ENCODE peak calls at places on chromosomes 12 and 14, in seven cellular contexts. One of them, this sample, is unnamed.

GRCh38 chr14:82385043-82385442 is 851.4 kb upstream of the SEL1L start:
- DNase-seq in PC-3: peak; percentile 28
- DNase-seq in WERI-Rb-1: no peak
- DNase-seq in ovary: no peak
- DNase-seq in fibroblast of mammary gland: peak; percentile 3
- DNase-seq in uterus: no peak
- DNase-seq in neural crest cell: no peak
- DNase-seq in this sample: no peak

GRCh38 chr12:72323881-72324280 is 51.7 kb downstream of the TRHDE start:
- DNase-seq in PC-3: no peak
- DNase-seq in WERI-Rb-1: no peak
- DNase-seq in ovary: no peak
- DNase-seq in fibroblast of mammary gland: peak; percentile 8
- DNase-seq in uterus: no peak
- DNase-seq in neural crest cell: no peak
- DNase-seq in this sample: no peak

GRCh38 chr12:11765817-11766794 is 116.6 kb downstream of the ETV6 start:
- DNase-seq in PC-3: no peak
- DNase-seq in WERI-Rb-1: no peak
- DNase-seq in ovary: no peak
- DNase-seq in fibroblast of mammary gland: peak; percentile 68
- DNase-seq in uterus: peak; percentile 47
- DNase-seq in neural crest cell: no peak
- DNase-seq in this sample: no peak

GRCh38 chr12:750356-751191 is 1.8 kb upstream of the WNK1 start:
- DNase-seq in PC-3: no peak
- DNase-seq in WERI-Rb-1: no peak
- DNase-seq in ovary: no peak
- DNase-seq in fibroblast of mammary gland: no peak
- DNase-seq in uterus: no peak
- DNase-seq in neural crest cell: no peak
- DNase-seq in this sample: no peak

GRCh38 chr14:76773188-76773885 is 12.1 kb downstream of the VASH1 start:
- DNase-seq in PC-3: peak; percentile 80
- DNase-seq in WERI-Rb-1: no peak
- DNase-seq in ovary: peak; percentile 72
- DNase-seq in fibroblast of mammary gland: peak; percentile 89
- DNase-seq in uterus: peak; percentile 89
- DNase-seq in neural crest cell: no peak
- DNase-seq in this sample: no peak

GRCh38 chr12:46110928-46111699 is 120.7 kb upstream of the SCAF11 start:
- DNase-seq in PC-3: no peak
- DNase-seq in WERI-Rb-1: no peak
- DNase-seq in ovary: no peak
- DNase-seq in fibroblast of mammary gland: no peak
- DNase-seq in uterus: no peak
- DNase-seq in neural crest cell: no peak
- DNase-seq in this sample: no peak

GRCh38 chr12:121274036-121274763 is 22.3 kb downstream of the CAMKK2 start:
- DNase-seq in PC-3: no peak
- DNase-seq in WERI-Rb-1: no peak
- DNase-seq in ovary: no peak
- DNase-seq in fibroblast of mammary gland: no peak
- DNase-seq in uterus: no peak
- DNase-seq in neural crest cell: no peak
- DNase-seq in this sample: no peak

GRCh38 chr12:52300796-52301691 is 9.7 kb upstream of the KRT81 start:
- DNase-seq in PC-3: no peak
- DNase-seq in WERI-Rb-1: no peak
- DNase-seq in ovary: no peak
- DNase-seq in fibroblast of mammary gland: peak; percentile 18
- DNase-seq in uterus: no peak
- DNase-seq in neural crest cell: no peak
- DNase-seq in this sample: no peak

GRCh38 chr12:52992699-52993557 is 13.3 kb upstream of the EIF4B start:
- DNase-seq in PC-3: peak; percentile 83
- DNase-seq in WERI-Rb-1: no peak
- DNase-seq in ovary: no peak
- DNase-seq in fibroblast of mammary gland: peak; percentile 73
- DNase-seq in uterus: no peak
- DNase-seq in neural crest cell: no peak
- DNase-seq in this sample: no peak

GRCh38 chr14:102913341-102914211 is 8.9 kb upstream of the AMN start:
- DNase-seq in PC-3: no peak
- DNase-seq in WERI-Rb-1: no peak
- DNase-seq in ovary: no peak
- DNase-seq in fibroblast of mammary gland: no peak
- DNase-seq in uterus: no peak
- DNase-seq in neural crest cell: no peak
- DNase-seq in this sample: no peak

GRCh38 chr14:89428163-89428523 is 11.1 kb upstream of the FOXN3 start:
- DNase-seq in PC-3: no peak
- DNase-seq in WERI-Rb-1: no peak
- DNase-seq in ovary: no peak
- DNase-seq in fibroblast of mammary gland: no peak
- DNase-seq in uterus: no peak
- DNase-seq in neural crest cell: no peak
- DNase-seq in this sample: no peak

GRCh38 chr14:101628471-101628966 is 67.2 kb downstream of the DIO3 start:
- DNase-seq in PC-3: peak; percentile 82
- DNase-seq in WERI-Rb-1: peak; percentile 70
- DNase-seq in ovary: peak; percentile 81
- DNase-seq in fibroblast of mammary gland: peak; percentile 55
- DNase-seq in uterus: peak; percentile 66
- DNase-seq in neural crest cell: peak; percentile 79
- DNase-seq in this sample: peak; percentile 85

GRCh38 chr12:127430401-127430800 is 836.6 kb upstream of the TMEM132C start:
- DNase-seq in PC-3: no peak
- DNase-seq in WERI-Rb-1: no peak
- DNase-seq in ovary: no peak
- DNase-seq in fibroblast of mammary gland: no peak
- DNase-seq in uterus: no peak
- DNase-seq in neural crest cell: no peak
- DNase-seq in this sample: no peak

GRCh38 chr12:46389130-46389616 is 16.6 kb upstream of the SLC38A2 start:
- DNase-seq in PC-3: no peak
- DNase-seq in WERI-Rb-1: no peak
- DNase-seq in ovary: no peak
- DNase-seq in fibroblast of mammary gland: peak; percentile 100
- DNase-seq in uterus: no peak
- DNase-seq in neural crest cell: no peak
- DNase-seq in this sample: no peak

GRCh38 chr12:17992002-17992656 is 97.9 kb downstream of the RERGL start:
- DNase-seq in PC-3: peak; percentile 53
- DNase-seq in WERI-Rb-1: peak; percentile 29
- DNase-seq in ovary: no peak
- DNase-seq in fibroblast of mammary gland: peak; percentile 59
- DNase-seq in uterus: no peak
- DNase-seq in neural crest cell: peak; percentile 67
- DNase-seq in this sample: peak; percentile 34

GRCh38 chr14:101374373-101375338 is 186.6 kb upstream of the DIO3 start:
- DNase-seq in PC-3: no peak
- DNase-seq in WERI-Rb-1: no peak
- DNase-seq in ovary: no peak
- DNase-seq in fibroblast of mammary gland: no peak
- DNase-seq in uterus: no peak
- DNase-seq in neural crest cell: no peak
- DNase-seq in this sample: no peak

DNA sequence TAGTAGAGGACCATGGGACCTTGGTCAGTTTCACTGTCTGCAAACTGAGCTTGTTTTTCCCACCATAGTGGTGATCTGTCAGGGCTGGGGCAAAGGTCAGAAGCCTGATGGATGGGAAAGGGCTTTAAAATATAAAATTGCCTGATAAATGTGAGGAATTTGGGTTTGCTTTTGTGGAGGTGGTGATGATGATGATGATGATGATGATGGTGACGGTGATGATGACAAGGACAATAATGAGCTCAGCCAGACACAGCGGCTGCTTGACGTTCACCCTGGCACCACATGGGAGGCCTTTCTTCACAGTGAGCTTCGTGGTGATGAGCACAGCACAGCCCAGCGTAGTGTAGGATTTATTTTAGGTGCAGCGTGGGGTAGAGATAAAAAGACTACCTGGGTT is 243.7 kb downstream of the SLC41A2 start:
- DNase-seq in PC-3: no peak
- DNase-seq in WERI-Rb-1: no peak
- DNase-seq in ovary: no peak
- DNase-seq in fibroblast of mammary gland: no peak
- DNase-seq in uterus: no peak
- DNase-seq in neural crest cell: no peak
- DNase-seq in this sample: no peak
- TF ChIP-seq CTCF in PC-3: no peak
- TF ChIP-seq CTCF in WERI-Rb-1: no peak
- TF ChIP-seq CTCF in ovary: no peak
- TF ChIP-seq CTCF in fibroblast of mammary gland: no peak
- TF ChIP-seq CTCF in uterus: no peak
- TF ChIP-seq CTCF in neural crest cell: no peak
- TF ChIP-seq CTCF in this sample: no peak

DNA sequence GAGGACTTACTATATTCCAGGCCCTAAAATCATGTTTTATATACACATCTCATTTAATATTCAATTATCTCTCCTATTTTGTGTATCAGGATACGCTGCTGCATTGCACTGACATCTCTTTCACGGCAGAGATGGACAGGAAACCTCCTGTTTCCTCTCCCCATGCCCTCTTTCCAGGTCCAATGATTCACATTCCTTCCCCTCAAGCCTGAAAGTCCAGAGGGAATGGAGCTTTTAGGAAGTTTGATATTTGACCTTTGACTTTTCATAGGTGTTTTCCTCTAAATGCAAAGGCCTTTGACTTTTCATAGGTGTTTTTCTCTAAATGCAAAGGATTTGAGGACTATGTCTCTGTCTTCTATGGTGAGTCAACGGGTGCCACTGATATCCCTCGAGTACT is 89.5 kb downstream of the STON2 start:
- DNase-seq in PC-3: no peak
- DNase-seq in WERI-Rb-1: no peak
- DNase-seq in ovary: no peak
- DNase-seq in fibroblast of mammary gland: no peak
- DNase-seq in uterus: no peak
- DNase-seq in neural crest cell: no peak
- DNase-seq in this sample: no peak
- TF ChIP-seq CTCF in PC-3: no peak
- TF ChIP-seq CTCF in WERI-Rb-1: no peak
- TF ChIP-seq CTCF in ovary: no peak
- TF ChIP-seq CTCF in fibroblast of mammary gland: no peak
- TF ChIP-seq CTCF in uterus: no peak
- TF ChIP-seq CTCF in neural crest cell: no peak
- TF ChIP-seq CTCF in this sample: no peak

DNA sequence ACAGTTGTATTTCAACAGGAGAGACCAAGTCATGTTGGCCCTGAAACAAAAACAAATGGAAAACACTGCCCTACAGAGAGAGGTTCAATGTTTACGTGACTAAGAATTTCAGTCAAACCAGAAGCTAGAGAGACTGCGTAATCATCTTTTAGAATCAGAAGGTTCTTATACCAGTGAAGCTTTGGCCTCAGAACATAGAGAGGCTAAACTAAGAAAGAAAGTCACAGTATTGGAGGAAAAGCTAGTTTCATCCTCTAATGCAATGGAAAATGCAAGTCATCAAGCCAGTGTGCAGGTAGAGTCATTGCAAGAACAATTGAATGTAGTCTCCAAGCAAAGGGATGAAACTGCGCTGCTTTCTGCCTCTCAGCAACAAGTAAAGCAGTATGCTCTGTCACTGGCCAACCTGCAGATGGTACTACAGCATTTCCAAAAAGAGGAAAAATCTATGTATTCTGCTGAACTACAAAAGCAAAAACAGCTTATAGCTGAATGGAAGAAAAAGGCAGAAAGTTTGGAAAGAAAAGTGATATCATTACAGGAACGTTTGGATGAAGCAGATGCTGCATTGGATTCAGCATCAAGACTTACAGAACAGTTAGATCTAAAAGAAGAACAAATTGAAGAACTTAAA is 32.5 kb upstream of the NUAK1 start:
- DNase-seq in PC-3: no peak
- DNase-seq in WERI-Rb-1: no peak
- DNase-seq in ovary: no peak
- DNase-seq in fibroblast of mammary gland: no peak
- DNase-seq in uterus: no peak
- DNase-seq in neural crest cell: no peak
- DNase-seq in this sample: no peak
- TF ChIP-seq CTCF in PC-3: no peak
- TF ChIP-seq CTCF in WERI-Rb-1: no peak
- TF ChIP-seq CTCF in ovary: peak; percentile 29
- TF ChIP-seq CTCF in fibroblast of mammary gland: no peak
- TF ChIP-seq CTCF in uterus: peak; percentile 56
- TF ChIP-seq CTCF in neural crest cell: no peak
- TF ChIP-seq CTCF in this sample: no peak

DNA sequence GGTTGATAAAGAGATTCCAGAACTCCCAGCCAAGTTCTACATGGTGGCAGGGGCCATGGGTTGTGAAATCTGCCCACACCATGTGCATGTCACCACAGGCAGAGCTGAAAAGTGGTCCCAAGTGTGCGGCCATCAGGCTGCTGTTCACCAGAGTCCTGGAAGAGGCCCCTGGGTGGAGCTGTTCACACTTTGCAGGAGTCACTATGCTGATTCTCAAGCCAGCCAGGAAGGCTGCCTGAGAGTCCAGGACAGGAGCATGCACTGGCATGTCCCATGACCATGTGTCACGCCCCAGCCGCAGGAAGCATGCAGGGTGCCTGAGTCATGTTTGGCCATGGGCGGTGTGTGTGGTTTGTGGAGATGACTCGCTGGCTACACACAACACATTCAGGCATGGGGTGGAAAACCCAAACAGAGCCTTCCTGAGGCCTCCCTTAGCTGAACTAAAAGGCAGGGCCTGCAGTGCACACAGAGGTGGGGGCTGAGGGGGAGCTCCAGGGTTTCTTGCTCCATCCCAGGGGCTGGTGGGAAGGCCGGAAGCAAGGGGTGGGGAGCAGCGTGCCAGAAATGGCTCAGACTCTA is 19.5 kb downstream of the ABCB9 start:
- DNase-seq in PC-3: peak; percentile 99
- DNase-seq in WERI-Rb-1: peak; percentile 67
- DNase-seq in ovary: no peak
- DNase-seq in fibroblast of mammary gland: peak; percentile 100
- DNase-seq in uterus: peak; percentile 73
- DNase-seq in neural crest cell: no peak
- DNase-seq in this sample: no peak
- TF ChIP-seq CTCF in PC-3: peak; percentile 71
- TF ChIP-seq CTCF in WERI-Rb-1: peak; percentile 44
- TF ChIP-seq CTCF in ovary: no peak
- TF ChIP-seq CTCF in fibroblast of mammary gland: peak; percentile 48
- TF ChIP-seq CTCF in uterus: no peak
- TF ChIP-seq CTCF in neural crest cell: no peak
- TF ChIP-seq CTCF in this sample: no peak

DNA sequence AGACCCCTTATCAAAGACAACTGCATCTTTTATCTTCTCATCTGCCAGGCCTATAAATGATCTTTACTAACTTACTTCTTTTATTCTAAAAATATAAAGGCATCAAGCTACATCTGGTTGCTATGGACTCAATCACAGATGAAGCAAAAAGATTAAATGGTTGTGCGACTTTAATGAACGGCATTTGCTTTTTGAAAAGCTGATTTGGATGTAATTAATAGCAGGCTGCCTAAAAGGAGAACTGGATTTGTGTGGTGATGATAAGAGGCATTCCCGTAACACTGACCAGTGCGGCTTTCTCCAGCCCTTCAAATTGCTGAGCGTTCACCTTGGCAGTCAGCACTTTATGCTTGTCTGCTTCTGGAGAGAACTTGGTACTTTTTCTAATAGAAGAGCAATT is 103.8 kb downstream of the ARMH4 start:
- DNase-seq in PC-3: no peak
- DNase-seq in WERI-Rb-1: no peak
- DNase-seq in ovary: no peak
- DNase-seq in fibroblast of mammary gland: no peak
- DNase-seq in uterus: no peak
- DNase-seq in neural crest cell: no peak
- DNase-seq in this sample: no peak
- TF ChIP-seq CTCF in PC-3: no peak
- TF ChIP-seq CTCF in WERI-Rb-1: no peak
- TF ChIP-seq CTCF in ovary: no peak
- TF ChIP-seq CTCF in fibroblast of mammary gland: no peak
- TF ChIP-seq CTCF in uterus: no peak
- TF ChIP-seq CTCF in neural crest cell: no peak
- TF ChIP-seq CTCF in this sample: no peak

This sample was measured in glutamatergic neuron.